ENCODE peak calls at places on chromosomes 6 and 20, in six cellular contexts. O is transverse colon, N is sigmoid colon, M is HepG2, E is spleen, H is stomach. P is an unnamed sample.
A peak's percentile ranks its signal among the peaks of the same experiment; 100 is the strongest.

GRCh38 chr6:107533415-107534059 is 43.6 kb downstream of the SOBP start:
- DNase-seq in E (no peak), H (no peak), O (no peak), N (no peak), M (no peak), P (no peak)

GRCh38 chr20:846894-847278 is 13.4 kb downstream of the FAM110A start:
- DNase-seq in M (no peak), N (no peak), H (no peak), E (peak; percentile 92), O (peak; percentile 38), P (no peak)

GRCh38 chr6:2810092-2810671 is 31.5 kb downstream of the SERPINB1 start:
- DNase-seq in M (no peak), H (peak; percentile 53), N (no peak), E (no peak), O (peak; percentile 64), P (no peak)

GRCh38 chr6:119278625-119279024 is 70.9 kb downstream of the MAN1A1 start:
- DNase-seq in O (no peak), E (no peak), M (no peak), H (no peak), N (no peak), P (no peak)

GRCh38 chr20:34570859-34571306 is 12.4 kb downstream of the MAP1LC3A start:
- DNase-seq in M (no peak), E (no peak), H (no peak), O (no peak), N (no peak), P (no peak)

GRCh38 chr6:101558712-101559111 is 165.2 kb downstream of the GRIK2 start:
- DNase-seq in H (no peak), N (no peak), E (no peak), M (no peak), O (no peak), P (no peak)

GRCh38 chr6:139256087-139256486 is 35.7 kb downstream of the TXLNB start:
- DNase-seq in O (no peak), H (no peak), N (no peak), E (no peak), M (no peak), P (no peak)

GRCh38 chr20:43900062-43900461 is 14.6 kb upstream of the TOX2 start:
- DNase-seq in M (no peak), N (no peak), H (no peak), E (no peak), O (no peak), P (no peak)

GRCh38 chr20:37669062-37669772 is 24.6 kb upstream of the CTNNBL1 start:
- DNase-seq in E (no peak), N (no peak), H (no peak), O (no peak), M (no peak), P (no peak)

GRCh38 chr20:8431538-8432434 is 299.7 kb downstream of the PLCB1 start:
- DNase-seq in E (no peak), O (peak; percentile 42), H (no peak), N (peak; percentile 88), M (no peak), P (no peak)

GRCh38 chr20:45781391-45781931 is 10.2 kb downstream of the WFDC3 start:
- DNase-seq in O (peak; percentile 18), N (no peak), H (peak; percentile 74), E (no peak), M (no peak), P (no peak)

GRCh38 chr20:37729909-37730308 is 36.1 kb downstream of the CTNNBL1 start:
- DNase-seq in O (no peak), H (no peak), E (no peak), N (no peak), M (no peak), P (no peak)

GRCh38 chr20:38454556-38455473 is 17.8 kb upstream of the RALGAPB start:
- DNase-seq in O (no peak), E (no peak), N (peak; percentile 40), H (no peak), M (no peak), P (no peak)

GRCh38 chr20:43863330-43863729 is 51.3 kb upstream of the TOX2 start:
- DNase-seq in M (no peak), N (no peak), E (no peak), O (no peak), H (no peak), P (no peak)

GRCh38 chr20:32140603-32141002 is 31.1 kb downstream of the TM9SF4 start:
- DNase-seq in M (no peak), N (peak; percentile 24), H (no peak), E (peak; percentile 18), O (no peak), P (no peak)

GRCh38 chr20:32142991-32143390 is 33.5 kb downstream of the TM9SF4 start:
- DNase-seq in O (no peak), M (no peak), H (no peak), E (peak; percentile 25), N (no peak), P (no peak)

GRCh38 chr20:32141465-32141980 is 32.0 kb downstream of the TM9SF4 start:
- DNase-seq in O (no peak), E (peak; percentile 48), H (no peak), N (peak; percentile 40), M (no peak), P (no peak)

GRCh38 chr20:32138921-32139320 is 29.4 kb downstream of the TM9SF4 start:
- DNase-seq in H (no peak), E (peak; percentile 25), O (no peak), N (peak; percentile 13), M (no peak), P (no peak)

GRCh38 chr20:32139947-32140346 is 30.4 kb downstream of the TM9SF4 start:
- DNase-seq in O (no peak), H (no peak), E (no peak), M (no peak), N (peak; percentile 1), P (no peak)
- H3K36me3 ChIP-seq in O (no peaks in the 10 kb centered on the region), H (peaks cover 64% of the 10 kb centered on the region), E (peaks cover 97% of the 10 kb centered on the region), M (peaks cover 95% of the 10 kb centered on the region), N (peaks cover 65% of the 10 kb centered on the region), P (peaks cover 19% of the 10 kb centered on the region)

GRCh38 chr6:36120979-36121706 is 9.2 kb upstream of the MAPK13 start:
- DNase-seq in N (peak; percentile 69), M (no peak), H (peak; percentile 67), E (peak; percentile 94), O (peak; percentile 83), P (peak; percentile 80)
- TF ChIP-seq POLR2AphosphoS5 in N (no peak), M (no peak), H (peak; percentile 5), E (peak; percentile 71), O (no peak), P (peak; percentile 17)

GRCh38 chr6:106100755-106101154 is 14.6 kb downstream of the PRDM1 start:
- DNase-seq in O (no peak), H (no peak), N (no peak), E (no peak), M (no peak), P (no peak)

GRCh38 chr6:106094964-106095335 is 8.8 kb downstream of the PRDM1 start:
- DNase-seq in H (no peak), M (no peak), O (no peak), N (no peak), E (no peak), P (no peak)

GRCh38 chr6:106099235-106099537 is 13.1 kb downstream of the PRDM1 start:
- DNase-seq in M (no peak), E (no peak), H (no peak), O (peak; percentile 49), N (no peak), P (no peak)

GRCh38 chr6:106098383-106099234 is 12.5 kb downstream of the PRDM1 start:
- DNase-seq in E (peak; percentile 84), M (no peak), O (peak; percentile 86), N (no peak), H (peak; percentile 73), P (no peak)

GRCh38 chr6:106097368-106098231 is 11.5 kb downstream of the PRDM1 start:
- DNase-seq in N (no peak), H (no peak), O (peak; percentile 51), M (no peak), E (no peak), P (no peak)
- TF ChIP-seq POLR2A in N (no peak), H (no peak), O (peak; percentile 37), M (no peak), E (no peak), P (no peak)

GRCh38 chr20:62156592-62157386 is 13.2 kb downstream of the SS18L1 start:
- DNase-seq in H (peak; percentile 60), N (no peak), E (peak; percentile 91), M (peak; percentile 78), O (peak; percentile 63), P (no peak)
- H3K36me3 ChIP-seq in H (peaks cover 14% of the 10 kb centered on the region), N (no peaks in the 10 kb centered on the region), E (peaks cover 64% of the 10 kb centered on the region), M (peaks cover 73% of the 10 kb centered on the region), O (no peaks in the 10 kb centered on the region), P (no peaks in the 10 kb centered on the region)

DNA sequence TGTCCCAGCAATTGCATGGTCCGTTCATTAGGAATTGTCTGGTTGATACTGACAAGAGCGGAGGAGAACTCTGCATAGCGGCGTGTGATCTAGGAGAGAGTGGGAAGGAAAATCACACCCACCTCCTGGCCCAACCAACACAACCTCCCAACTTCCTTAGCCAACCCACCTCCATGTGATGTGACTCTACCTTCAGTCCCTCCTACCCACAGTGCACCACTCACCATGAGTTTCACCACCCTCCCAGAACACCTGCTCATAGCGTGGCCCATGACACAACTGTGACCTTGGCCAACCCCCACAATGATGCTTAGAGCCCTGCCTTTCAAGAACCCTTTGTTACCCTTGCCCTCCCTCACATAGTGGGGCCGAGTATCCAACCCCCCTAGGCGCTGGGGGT is 7.7 kb downstream of the VPS52 start:
- DNase-seq in E (peak; percentile 13), M (no peak), N (no peak), O (no peak), H (no peak), P (no peak)
- TF ChIP-seq POLR2AphosphoS5 in E (no peak), M (no peak), N (no peak), O (no peak), H (no peak), P (no peak)

DNA sequence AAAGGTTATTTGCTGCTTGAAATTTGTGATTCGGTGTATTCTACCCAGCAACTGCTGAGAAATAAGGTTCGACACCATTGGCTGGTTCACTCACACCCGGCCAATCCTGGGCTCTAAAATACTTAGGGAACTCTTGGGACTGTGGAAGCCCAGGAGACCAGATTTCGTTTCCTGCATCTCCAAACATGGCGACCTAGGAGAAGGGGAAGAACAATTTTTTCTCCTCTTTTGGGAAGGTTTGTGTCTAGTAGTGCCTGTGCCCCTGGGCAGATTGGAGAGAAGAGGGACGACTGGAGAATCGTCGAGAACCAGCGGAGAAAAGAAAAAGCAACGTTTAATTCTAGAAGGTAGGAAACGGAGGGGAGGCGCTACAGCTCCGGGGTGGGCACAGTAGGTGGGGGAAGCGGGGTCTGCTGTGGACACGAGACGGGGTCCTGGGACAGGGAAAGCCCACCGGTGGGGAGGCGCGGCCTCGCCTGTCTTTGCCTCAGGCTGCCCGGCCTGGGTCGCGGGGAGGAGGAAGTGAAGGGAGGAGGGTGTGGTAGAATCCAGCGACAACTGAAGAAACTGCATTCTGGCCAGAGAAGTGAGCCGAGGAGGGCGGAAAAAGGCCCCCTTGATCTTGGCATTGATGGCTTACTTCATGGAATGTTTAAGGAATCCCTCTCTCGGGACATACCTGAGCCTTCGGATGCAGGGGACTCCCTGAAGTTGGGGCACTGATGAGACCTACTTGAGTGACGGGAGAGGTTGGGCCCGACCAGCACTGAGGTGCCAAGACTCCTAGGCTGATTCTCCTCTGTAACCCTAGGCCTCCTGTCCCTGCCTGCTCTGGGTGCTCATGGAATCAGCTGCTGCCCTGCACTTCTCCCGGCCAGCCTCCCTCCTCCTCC is at the start of gene BTN2A1:
- DNase-seq in E (peak; percentile 95), O (peak; percentile 81), M (peak; percentile 94), N (peak; percentile 93), H (peak; percentile 79), P (peak; percentile 83)
- TF ChIP-seq POLR2A in E (no peak), O (peak; percentile 63), M (peak; percentile 71), N (peak; percentile 11), H (no peak), P (peak; percentile 36)